ENCODE peak calls at places on chromosomes 3 and 15, in seven cellular contexts. One of them, this sample, is unnamed.

GRCh38 chr3:37942646-37943045 is 47.9 kb upstream of the VILL start:
- DNase-seq in GDM1: no peak
- DNase-seq in LoVo: no peak
- DNase-seq in non-pigmented ciliary epithelial cell: no peak
- DNase-seq in HTR-8/SVneo: no peak
- DNase-seq in NCI-H460: no peak
- DNase-seq in EH: no peak
- DNase-seq in this sample: no peak

GRCh38 chr3:179149239-179149887 is 1.2 kb downstream of the PIK3CA start:
- DNase-seq in GDM1: no peak
- DNase-seq in LoVo: peak
- DNase-seq in non-pigmented ciliary epithelial cell: no peak
- DNase-seq in HTR-8/SVneo: no peak
- DNase-seq in NCI-H460: no peak
- DNase-seq in EH: peak
- DNase-seq in this sample: no peak

GRCh38 chr15:98596885-98597343 is 51.4 kb upstream of the IGF1R start:
- DNase-seq in GDM1: no peak
- DNase-seq in LoVo: no peak
- DNase-seq in non-pigmented ciliary epithelial cell: no peak
- DNase-seq in HTR-8/SVneo: no peak
- DNase-seq in NCI-H460: no peak
- DNase-seq in EH: no peak
- DNase-seq in this sample: no peak

GRCh38 chr3:153970735-153971347 is 150.3 kb upstream of the ARHGEF26 start:
- DNase-seq in GDM1: no peak
- DNase-seq in LoVo: no peak
- DNase-seq in non-pigmented ciliary epithelial cell: no peak
- DNase-seq in HTR-8/SVneo: peak
- DNase-seq in NCI-H460: peak
- DNase-seq in EH: no peak
- DNase-seq in this sample: no peak

GRCh38 chr3:15330031-15330596 is 2.3 kb downstream of the SH3BP5 start:
- DNase-seq in GDM1: no peak
- DNase-seq in LoVo: no peak
- DNase-seq in non-pigmented ciliary epithelial cell: peak
- DNase-seq in HTR-8/SVneo: no peak
- DNase-seq in NCI-H460: no peak
- DNase-seq in EH: peak
- DNase-seq in this sample: peak

GRCh38 chr3:117600112-117600511 is 890.5 kb downstream of the TUSC7 start:
- DNase-seq in GDM1: no peak
- DNase-seq in LoVo: no peak
- DNase-seq in non-pigmented ciliary epithelial cell: no peak
- DNase-seq in HTR-8/SVneo: no peak
- DNase-seq in NCI-H460: no peak
- DNase-seq in EH: no peak
- DNase-seq in this sample: no peak

GRCh38 chr3:20111836-20112235 is 71.6 kb downstream of the KAT2B start:
- DNase-seq in GDM1: no peak
- DNase-seq in LoVo: no peak
- DNase-seq in non-pigmented ciliary epithelial cell: no peak
- DNase-seq in HTR-8/SVneo: no peak
- DNase-seq in NCI-H460: no peak
- DNase-seq in EH: no peak
- DNase-seq in this sample: no peak

GRCh38 chr3:195007794-195008193 is 263.2 kb downstream of the XXYLT1 start:
- DNase-seq in GDM1: no peak
- DNase-seq in LoVo: no peak
- DNase-seq in non-pigmented ciliary epithelial cell: no peak
- DNase-seq in HTR-8/SVneo: no peak
- DNase-seq in NCI-H460: no peak
- DNase-seq in EH: no peak
- DNase-seq in this sample: no peak

GRCh38 chr3:124786491-124787241 is 56.4 kb downstream of the UMPS start:
- DNase-seq in GDM1: no peak
- DNase-seq in LoVo: peak
- DNase-seq in non-pigmented ciliary epithelial cell: no peak
- DNase-seq in HTR-8/SVneo: peak
- DNase-seq in NCI-H460: peak
- DNase-seq in EH: peak
- DNase-seq in this sample: no peak

GRCh38 chr3:33883538-33884203 is 85.2 kb downstream of the PDCD6IP start:
- DNase-seq in GDM1: peak
- DNase-seq in LoVo: peak
- DNase-seq in non-pigmented ciliary epithelial cell: no peak
- DNase-seq in HTR-8/SVneo: peak
- DNase-seq in NCI-H460: peak
- DNase-seq in EH: peak
- DNase-seq in this sample: no peak

GRCh38 chr15:29451201-29451781 is 181.7 kb upstream of the NSMCE3 start:
- DNase-seq in GDM1: no peak
- DNase-seq in LoVo: no peak
- DNase-seq in non-pigmented ciliary epithelial cell: no peak
- DNase-seq in HTR-8/SVneo: no peak
- DNase-seq in NCI-H460: no peak
- DNase-seq in EH: no peak
- DNase-seq in this sample: no peak

GRCh38 chr3:25139267-25139666 is 288.8 kb upstream of the RARB start:
- DNase-seq in GDM1: no peak
- DNase-seq in LoVo: no peak
- DNase-seq in non-pigmented ciliary epithelial cell: no peak
- DNase-seq in HTR-8/SVneo: no peak
- DNase-seq in NCI-H460: no peak
- DNase-seq in EH: no peak
- DNase-seq in this sample: no peak

GRCh38 chr15:101492752-101493692 is 3.5 kb upstream of the PCSK6 start:
- DNase-seq in GDM1: no peak
- DNase-seq in LoVo: no peak
- DNase-seq in non-pigmented ciliary epithelial cell: no peak
- DNase-seq in HTR-8/SVneo: no peak
- DNase-seq in NCI-H460: no peak
- DNase-seq in EH: no peak
- DNase-seq in this sample: no peak

GRCh38 chr3:149258298-149258697 is 36.7 kb upstream of the CP start:
- DNase-seq in GDM1: no peak
- DNase-seq in LoVo: no peak
- DNase-seq in non-pigmented ciliary epithelial cell: no peak
- DNase-seq in HTR-8/SVneo: no peak
- DNase-seq in NCI-H460: no peak
- DNase-seq in EH: peak
- DNase-seq in this sample: no peak